ENCODE peak calls at places on chromosomes 16 and 17, in seven cellular contexts. One of them, this sample, is unnamed.

GRCh38 chr17:4974064-4974670 is 6.5 kb upstream of the SPAG7 start:
- DNase-seq in GM03348: no peak
- DNase-seq in HS-27A: no peak
- DNase-seq in activated CD8-positive, alpha-beta T cell treated with anti-CD3 and anti-CD28 coated beads, Interleukin-2, amount 10 ng/mL, durations not matched to agents 7 days and 5 days: no peak
- DNase-seq in non-pigmented ciliary epithelial cell: no peak
- DNase-seq in AG08396: no peak
- DNase-seq in effector memory CD8-positive, alpha-beta T cell: no peak
- DNase-seq in this sample: no peak

GRCh38 chr17:79211061-79211770 is 136.6 kb downstream of the ENGASE start:
- DNase-seq in effector memory CD8-positive, alpha-beta T cell: no peak
- DNase-seq in activated CD8-positive, alpha-beta T cell treated with anti-CD3 and anti-CD28 coated beads, Interleukin-2, amount 10 ng/mL, durations not matched to agents 7 days and 5 days: no peak
- DNase-seq in GM03348: no peak
- DNase-seq in HS-27A: no peak
- DNase-seq in AG08396: no peak
- DNase-seq in non-pigmented ciliary epithelial cell: no peak
- DNase-seq in this sample: no peak

GRCh38 chr16:22386976-22387375 is 12.6 kb upstream of the CDR2 start:
- DNase-seq in activated CD8-positive, alpha-beta T cell treated with anti-CD3 and anti-CD28 coated beads, Interleukin-2, amount 10 ng/mL, durations not matched to agents 7 days and 5 days: no peak
- DNase-seq in effector memory CD8-positive, alpha-beta T cell: no peak
- DNase-seq in HS-27A: peak; percentile 77
- DNase-seq in GM03348: peak; percentile 78
- DNase-seq in AG08396: peak; percentile 57
- DNase-seq in non-pigmented ciliary epithelial cell: peak; percentile 82
- DNase-seq in this sample: no peak

GRCh38 chr17:56834380-56835258 is 668 bp downstream of the DGKE start:
- DNase-seq in HS-27A: no peak
- DNase-seq in non-pigmented ciliary epithelial cell: no peak
- DNase-seq in effector memory CD8-positive, alpha-beta T cell: peak; percentile 64
- DNase-seq in activated CD8-positive, alpha-beta T cell treated with anti-CD3 and anti-CD28 coated beads, Interleukin-2, amount 10 ng/mL, durations not matched to agents 7 days and 5 days: peak; percentile 85
- DNase-seq in GM03348: peak; percentile 48
- DNase-seq in AG08396: peak; percentile 34
- DNase-seq in this sample: peak; percentile 77

GRCh38 chr17:28750178-28751047 is 6.6 kb downstream of the TRAF4 start:
- DNase-seq in activated CD8-positive, alpha-beta T cell treated with anti-CD3 and anti-CD28 coated beads, Interleukin-2, amount 10 ng/mL, durations not matched to agents 7 days and 5 days: peak; percentile 95
- DNase-seq in AG08396: peak; percentile 85
- DNase-seq in effector memory CD8-positive, alpha-beta T cell: peak; percentile 87
- DNase-seq in non-pigmented ciliary epithelial cell: peak; percentile 67
- DNase-seq in GM03348: peak; percentile 90
- DNase-seq in HS-27A: no peak
- DNase-seq in this sample: peak; percentile 87

GRCh38 chr17:70050192-70050591 is 24.8 kb upstream of the KCNJ16 start:
- DNase-seq in AG08396: no peak
- DNase-seq in activated CD8-positive, alpha-beta T cell treated with anti-CD3 and anti-CD28 coated beads, Interleukin-2, amount 10 ng/mL, durations not matched to agents 7 days and 5 days: no peak
- DNase-seq in HS-27A: no peak
- DNase-seq in non-pigmented ciliary epithelial cell: no peak
- DNase-seq in effector memory CD8-positive, alpha-beta T cell: no peak
- DNase-seq in GM03348: peak; percentile 38
- DNase-seq in this sample: no peak

GRCh38 chr16:85401917-85402766 is 211.0 kb upstream of the GSE1 start:
- DNase-seq in AG08396: no peak
- DNase-seq in effector memory CD8-positive, alpha-beta T cell: no peak
- DNase-seq in non-pigmented ciliary epithelial cell: no peak
- DNase-seq in HS-27A: no peak
- DNase-seq in GM03348: no peak
- DNase-seq in activated CD8-positive, alpha-beta T cell treated with anti-CD3 and anti-CD28 coated beads, Interleukin-2, amount 10 ng/mL, durations not matched to agents 7 days and 5 days: no peak
- DNase-seq in this sample: peak; percentile 34

GRCh38 chr16:19771796-19772195 is 53.7 kb downstream of the IQCK start:
- DNase-seq in AG08396: no peak
- DNase-seq in non-pigmented ciliary epithelial cell: no peak
- DNase-seq in GM03348: no peak
- DNase-seq in activated CD8-positive, alpha-beta T cell treated with anti-CD3 and anti-CD28 coated beads, Interleukin-2, amount 10 ng/mL, durations not matched to agents 7 days and 5 days: no peak
- DNase-seq in HS-27A: no peak
- DNase-seq in effector memory CD8-positive, alpha-beta T cell: no peak
- DNase-seq in this sample: no peak

GRCh38 chr17:32111141-32111771 is 31.0 kb upstream of the RHOT1 start:
- DNase-seq in effector memory CD8-positive, alpha-beta T cell: peak; percentile 29
- DNase-seq in AG08396: peak; percentile 37
- DNase-seq in activated CD8-positive, alpha-beta T cell treated with anti-CD3 and anti-CD28 coated beads, Interleukin-2, amount 10 ng/mL, durations not matched to agents 7 days and 5 days: peak; percentile 62
- DNase-seq in HS-27A: no peak
- DNase-seq in non-pigmented ciliary epithelial cell: peak; percentile 60
- DNase-seq in GM03348: no peak
- DNase-seq in this sample: no peak

This sample was measured in natural killer cell treated with Interleukin-12 subunit alpha and Interleukin-12 subunit beta and Interleukin-15 and Interleukin-18, amount 100 ng/mL, for 72 hours.